ENCODE peak calls at places on chromosomes 7 and 10, in six cellular contexts. I is stimulated activated CD8-positive, alpha-beta memory T cell treated with anti-CD3 and anti-CD28 coated beads, Interleukin-15, amount 100 ng/mL, for 24 hours; T is GM03348; E is central memory CD4-positive, alpha-beta T cell; H is hypothalamus; X is H4. Y is an unnamed sample.

GRCh38 chr10:67098460-67098859 is 172.6 kb downstream of the LRRTM3 start:
- DNase-seq in T (no peak), I (no peak), H (no peak), E (no peak), X (no peak), Y (no peak)

GRCh38 chr7:116193329-116194087 is 16.8 kb upstream of the TES start:
- DNase-seq in I (no peak), T (no peak), X (no peak), H (no peak), E (no peak), Y (no peak)

GRCh38 chr7:138753611-138754010 is 44.2 kb upstream of the TMEM213 start:
- DNase-seq in H (no peak), E (no peak), X (no peak), T (no peak), I (no peak), Y (no peak)

GRCh38 chr7:110841840-110842579 is 248.9 kb upstream of the LRRN3 start:
- DNase-seq in I (no peak), E (no peak), T (no peak), H (no peak), X (no peak), Y (no peak)

GRCh38 chr7:94250124-94250523 is 144.6 kb upstream of the COL1A2 start:
- DNase-seq in T (no peak), X (no peak), E (no peak), H (no peak), I (no peak), Y (no peak)

GRCh38 chr7:77653572-77653971 is 42.7 kb upstream of the RSBN1L start:
- DNase-seq in T (no peak), E (no peak), X (no peak), H (no peak), I (no peak), Y (no peak)

GRCh38 chr7:24924375-24924774 is 55.6 kb downstream of the OSBPL3 start:
- DNase-seq in H (no peak), X (no peak), E (peak; percentile 46), I (no peak), T (no peak), Y (no peak)

GRCh38 chr10:6778992-6779701 is 199.1 kb upstream of the PRKCQ start:
- DNase-seq in X (peak; percentile 87), I (no peak), H (no peak), E (no peak), T (peak; percentile 85), Y (peak; percentile 98)

GRCh38 chr7:129225206-129225930 is 538 bp downstream of the AHCYL2 start:
- DNase-seq in X (peak; percentile 33), T (peak; percentile 58), I (peak; percentile 16), H (peak; percentile 42), E (peak; percentile 48), Y (peak; percentile 58)

GRCh38 chr7:77665161-77665560 is 31.1 kb upstream of the RSBN1L start:
- DNase-seq in H (no peak), E (no peak), T (no peak), I (no peak), X (no peak), Y (no peak)

GRCh38 chr10:98425511-98426352 is 10.8 kb upstream of the PYROXD2 start:
- DNase-seq in I (no peak), T (peak; percentile 72), X (peak; percentile 38), E (peak; percentile 28), H (no peak), Y (peak; percentile 60)

GRCh38 chr7:17552373-17552772 is 253.9 kb downstream of the AHR start:
- DNase-seq in X (no peak), T (no peak), I (no peak), H (no peak), E (no peak), Y (no peak)